ENCODE peak calls at places on chromosome 15, in five cellular contexts. T is dermis microvascular lymphatic vessel endothelial cell, D is Ammon's horn, H is stomach, M is left cardiac atrium. L is an unnamed sample.

GRCh38 chr15:56208641-56209155 is 35.0 kb downstream of the RFX7 start:
- DNase-seq in T (no peak), D (no peak), H (no peak), M (no peak), L (no peak)

GRCh38 chr15:58517252-58517681 is 85.5 kb downstream of the LIPC start:
- DNase-seq in T (no peak), D (no peak), H (no peak), M (no peak), L (no peak)

GRCh38 chr15:44296625-44297524 is 8.4 kb downstream of the GOLM2 start:
- DNase-seq in T (no peak), D (peak), H (no peak), M (no peak), L (peak)

GRCh38 chr15:70559223-70559823 is 204.0 kb downstream of the UACA start:
- DNase-seq in T (peak), D (peak), H (peak), M (peak), L (peak)

GRCh38 chr15:31243895-31244294 is 82.7 kb upstream of the KLF13 start:
- DNase-seq in T (no peak), D (no peak), H (no peak), M (no peak), L (no peak)

GRCh38 chr15:89645680-89646079 is 9.6 kb downstream of the KIF7 start:
- DNase-seq in T (no peak), D (no peak), H (no peak), M (no peak), L (no peak)

GRCh38 chr15:67832031-67832551 is 6.8 kb downstream of the SKOR1 start:
- DNase-seq in T (no peak), D (no peak), H (no peak), M (no peak), L (no peak)

GRCh38 chr15:59313703-59314332 is 58.9 kb downstream of the MYO1E start:
- DNase-seq in T (no peak), D (no peak), H (peak), M (peak), L (peak)

GRCh38 chr15:100112061-100112420 is 229.7 kb downstream of the ADAMTS17 start:
- DNase-seq in T (no peak), D (no peak), H (no peak), M (no peak), L (no peak)

GRCh38 chr15:64461577-64462162 is 1.3 kb downstream of the ZNF609 start:
- DNase-seq in T (no peak), D (peak), H (peak), M (no peak), L (peak)

GRCh38 chr15:45134682-45135604 is 5.1 kb downstream of the DUOX1 start:
- DNase-seq in T (no peak), D (no peak), H (peak), M (no peak), L (peak)

GRCh38 chr15:67100808-67101581 is 35.6 kb downstream of the SMAD3 start:
- DNase-seq in T (no peak), D (no peak), H (no peak), M (no peak), L (no peak)

GRCh38 chr15:85770014-85770721 is 24.6 kb downstream of the KLHL25 start:
- DNase-seq in T (no peak), D (no peak), H (no peak), M (no peak), L (no peak)